ENCODE peak calls at places on chromosomes 4 and X, in six cellular contexts. G is osteocyte; R is activated CD8-positive, alpha-beta T cell treated with anti-CD3 and anti-CD28 coated beads for 36 hours; S is BJ; V is heart right ventricle; B is HCT116. M is an unnamed sample.
A peak's percentile ranks its signal among the peaks of the same experiment; 100 is the strongest.

GRCh38 chr4:185810746-185811508 is 1.1 kb downstream of the SORBS2 start:
- DNase-seq in G (no peak), R (no peak), S (no peak), V (no peak), B (no peak), M (no peak)

GRCh38 chr4:131974730-131975129 is 1174.4 kb upstream of the PCDH10 start:
- DNase-seq in G (no peak), R (no peak), S (no peak), V (no peak), B (no peak), M (no peak)

GRCh38 chr4:77861500-77861899 is 1.1 kb upstream of the MRPL1 start:
- DNase-seq in G (no peak), R (no peak), S (no peak), V (no peak), B (no peak), M (no peak)

GRCh38 chr4:177057191-177057590 is 252.5 kb upstream of the NEIL3 start:
- DNase-seq in G (no peak), R (no peak), S (no peak), V (no peak), B (no peak), M (no peak)

GRCh38 chr4:64158648-64159326 is 250.5 kb downstream of the TECRL start:
- DNase-seq in G (no peak), R (peak; percentile 74), S (no peak), V (no peak), B (peak; percentile 12), M (peak; percentile 52)

GRCh38 chrX:67614414-67614813 is 70.6 kb downstream of the AR start:
- DNase-seq in G (no peak), R (no peak), S (peak; percentile 48), V (no peak), B (no peak), M (no peak)

GRCh38 chrX:55489315-55490009 is at the start of gene USP51:
- DNase-seq in G (no peak), R (peak; percentile 47), S (no peak), V (peak; percentile 22), B (no peak), M (peak; percentile 4)

GRCh38 chr4:123976285-123976684 is 579.7 kb downstream of the SPRY1 start:
- DNase-seq in G (no peak), R (no peak), S (no peak), V (no peak), B (no peak), M (no peak)

GRCh38 chr4:15396157-15396800 is 31.6 kb upstream of the C1QTNF7 start:
- DNase-seq in G (no peak), R (peak; percentile 78), S (no peak), V (no peak), B (peak; percentile 34), M (peak; percentile 28)

GRCh38 chr4:17613761-17614415 is 553 bp upstream of the MED28 start:
- DNase-seq in G (no peak), R (peak; percentile 12), S (peak; percentile 44), V (no peak), B (no peak), M (peak; percentile 2)

GRCh38 chr4:123409301-123409700 is 12.7 kb downstream of the SPRY1 start:
- DNase-seq in G (no peak), R (no peak), S (no peak), V (no peak), B (no peak), M (no peak)

GRCh38 chrX:16711219-16712115 is 1.0 kb downstream of the CTPS2 start:
- DNase-seq in G (no peak), R (no peak), S (no peak), V (no peak), B (no peak), M (no peak)

GRCh38 chr4:157048248-157048647 is 27.7 kb upstream of the GLRB start:
- DNase-seq in G (no peak), R (no peak), S (peak; percentile 69), V (no peak), B (no peak), M (no peak)

GRCh38 chr4:72319596-72319995 is 249.4 kb downstream of the ADAMTS3 start:
- DNase-seq in G (no peak), R (peak; percentile 1), S (peak; percentile 63), V (no peak), B (no peak), M (no peak)

GRCh38 chr4:89108068-89108467 is 3.3 kb upstream of the TIGD2 start:
- DNase-seq in G (no peak), R (peak; percentile 15), S (no peak), V (no peak), B (no peak), M (no peak)

GRCh38 chr4:70958681-70959080 is 34.8 kb upstream of the DCK start:
- DNase-seq in G (no peak), R (no peak), S (peak; percentile 79), V (no peak), B (no peak), M (no peak)

GRCh38 chr4:3766207-3766790 is at the start of gene ADRA2C:
- DNase-seq in G (no peak), R (no peak), S (no peak), V (peak; percentile 25), B (no peak), M (peak; percentile 46)

GRCh38 chr4:7541414-7541810 is 106.7 kb upstream of the PSAPL1 start:
- DNase-seq in G (no peak), R (no peak), S (no peak), V (no peak), B (no peak), M (no peak)

GRCh38 chr4:108426493-108426892 is 193.9 kb upstream of the RPL34 start:
- DNase-seq in G (no peak), R (no peak), S (no peak), V (no peak), B (no peak), M (no peak)

GRCh38 chrX:108072746-108073145 is 18.6 kb downstream of the PSMD10 start:
- DNase-seq in G (no peak), R (no peak), S (no peak), V (no peak), B (no peak), M (no peak)

GRCh38 chrX:108186811-108187210 is 95.2 kb downstream of the ATG4A start:
- DNase-seq in G (no peak), R (no peak), S (peak; percentile 11), V (no peak), B (peak; percentile 46), M (peak; percentile 14)

GRCh38 chr4:119138046-119138445 is 2.4 kb downstream of the MYOZ2 start:
- DNase-seq in G (no peak), R (no peak), S (no peak), V (no peak), B (no peak), M (no peak)

GRCh38 chrX:38754102-38754790 is 47.0 kb upstream of the MID1IP1 start:
- DNase-seq in G (no peak), R (peak; percentile 41), S (peak; percentile 6), V (no peak), B (peak; percentile 32), M (peak; percentile 51)

GRCh38 chr4:124941267-124941666 is 228.7 kb upstream of the ANKRD50 start:
- DNase-seq in G (no peak), R (no peak), S (no peak), V (no peak), B (peak; percentile 31), M (no peak)

GRCh38 chr4:27096142-27096824 is 235.6 kb downstream of the STIM2 start:
- DNase-seq in G (no peak), R (no peak), S (no peak), V (no peak), B (no peak), M (no peak)

GRCh38 chr4:168923526-168924194 is 86.4 kb downstream of the CBR4 start:
- DNase-seq in G (no peak), R (peak; percentile 65), S (peak; percentile 33), V (no peak), B (peak; percentile 61), M (peak; percentile 48)

GRCh38 chr4:109078724-109079123 is 223.7 kb downstream of the COL25A1 start:
- DNase-seq in G (no peak), R (no peak), S (peak; percentile 45), V (no peak), B (no peak), M (peak; percentile 1)

GRCh38 chr4:52627876-52628275 is 31.2 kb downstream of the USP46 start:
- DNase-seq in G (no peak), R (no peak), S (no peak), V (no peak), B (no peak), M (no peak)

DNA sequence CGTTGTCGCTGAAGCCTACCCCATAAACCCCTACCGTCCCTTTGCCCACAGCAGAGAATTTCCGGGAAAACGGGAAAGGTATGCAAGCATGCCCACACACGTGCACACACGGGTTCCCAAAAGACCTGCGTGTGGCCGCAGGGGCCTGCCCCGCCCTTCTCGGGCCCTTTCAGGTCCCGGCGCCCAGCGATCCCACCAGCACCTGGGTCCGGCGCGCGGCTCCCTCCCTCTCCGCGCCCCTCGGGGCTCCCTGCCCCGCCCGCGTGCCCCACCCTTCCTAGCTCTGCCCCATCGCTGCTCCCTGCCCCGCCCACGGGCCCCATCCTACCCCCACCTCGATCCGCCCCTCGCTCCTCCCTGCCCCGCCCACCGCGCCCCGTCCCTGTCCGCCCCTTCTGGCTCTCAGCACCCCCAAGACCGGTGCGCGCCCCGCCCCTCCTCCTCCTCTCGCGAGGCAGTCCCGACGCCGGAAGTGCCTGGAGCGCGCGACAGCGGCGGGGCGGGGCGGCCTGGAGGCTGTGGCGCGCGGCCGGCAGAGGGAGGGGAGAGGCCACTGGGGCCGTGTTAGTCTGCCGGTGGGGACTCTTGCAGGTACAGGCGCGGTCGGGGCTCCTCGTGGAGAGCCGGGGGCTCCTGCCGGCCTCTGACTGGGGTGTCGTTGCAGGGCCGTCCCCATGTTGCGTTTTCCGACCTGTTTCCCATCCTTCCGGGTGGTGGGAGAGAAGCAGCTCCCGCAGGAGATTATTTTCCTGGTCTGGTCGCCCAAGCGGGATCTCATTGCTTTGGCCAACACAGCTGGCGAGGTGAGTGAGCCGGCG is at the start of gene ANAPC4:
- DNase-seq in G (peak; percentile 95), R (peak; percentile 98), S (peak; percentile 45), V (peak; percentile 98), B (peak; percentile 83), M (peak; percentile 95)
- TF ChIP-seq CTCF in G (no peak), R (no peak), S (no peak), V (no peak), B (no peak), M (no peak)

DNA sequence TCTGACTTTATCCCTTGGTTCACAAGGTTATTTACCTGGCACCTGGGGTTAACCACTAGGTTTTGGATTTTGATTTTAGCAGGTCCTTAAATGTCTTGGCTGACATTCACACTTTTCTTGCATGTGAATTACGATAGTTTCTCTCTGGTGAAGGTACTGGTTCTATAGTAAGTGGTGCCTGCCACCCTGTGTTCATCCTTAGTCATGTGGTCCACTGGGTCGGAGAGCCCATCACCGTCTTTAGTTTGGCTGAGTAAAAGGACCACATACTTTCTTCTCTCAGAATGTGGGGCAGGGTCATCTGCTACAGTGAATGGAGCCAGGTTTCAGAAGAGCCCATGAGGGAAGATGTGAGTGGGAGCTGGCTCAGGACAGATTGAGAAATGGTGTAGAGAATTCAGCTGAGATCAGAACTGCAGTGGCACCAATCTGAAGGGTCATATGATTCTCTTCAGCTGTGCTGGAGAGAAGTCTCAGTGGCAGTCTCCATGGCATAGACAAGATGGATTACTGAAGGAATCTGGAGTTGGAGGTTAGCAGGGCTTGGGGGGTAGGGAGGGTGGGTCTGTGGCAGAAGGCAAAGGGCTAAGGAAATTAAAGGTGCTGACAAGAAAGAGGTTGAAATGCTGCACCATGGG is 310.4 kb downstream of the GPAT3 start:
- DNase-seq in G (no peak), R (no peak), S (no peak), V (no peak), B (no peak), M (no peak)
- TF ChIP-seq CTCF in G (no peak), R (no peak), S (no peak), V (no peak), B (no peak), M (no peak)

GRCh38 chr4:42104521-42104920 is 47.9 kb downstream of the BEND4 start:
- DNase-seq in G (no peak), R (no peak), S (no peak), V (no peak), B (no peak), M (no peak)
- TF ChIP-seq CTCF in G (no peak), R (no peak), S (no peak), V (no peak), B (no peak), M (no peak)

GRCh38 chrX:2703991-2704369 is 12.9 kb downstream of the CD99 start:
- DNase-seq in G (no peak), R (peak; percentile 36), S (no peak), V (peak; percentile 44), B (no peak), M (no peak)
- TF ChIP-seq CTCF in G (no peak), R (no peak), S (peak; percentile 61), V (peak; percentile 30), B (no peak), M (no peak)